ENCODE peak calls at places on chromosomes 7 and 10, in six cellular contexts. One of them, this sample, is unnamed. For H3K27me3 and H3K4me1, the result is how much of the 10 kb centered on the place peaks cover.

GRCh38 chr7:20831976-20832375 is 45.3 kb upstream of the SP8 start:
- DNase-seq in colonic mucosa: no peak
- DNase-seq in SK-N-SH: no peak
- DNase-seq in fibroblast of lung: no peak
- DNase-seq in PC-3: no peak
- DNase-seq in Karpas-422: no peak
- DNase-seq in this sample: no peak

GRCh38 chr10:11699546-11700097 is 42.6 kb upstream of the ECHDC3 start:
- DNase-seq in colonic mucosa: no peak
- DNase-seq in SK-N-SH: no peak
- DNase-seq in fibroblast of lung: no peak
- DNase-seq in PC-3: no peak
- DNase-seq in Karpas-422: no peak
- DNase-seq in this sample: no peak

GRCh38 chr7:106766551-106766950 is 98.5 kb upstream of the PIK3CG start:
- DNase-seq in colonic mucosa: no peak
- DNase-seq in SK-N-SH: no peak
- DNase-seq in fibroblast of lung: no peak
- DNase-seq in PC-3: no peak
- DNase-seq in Karpas-422: no peak
- DNase-seq in this sample: no peak

GRCh38 chr10:44911081-44911540 is at the start of gene TMEM72:
- DNase-seq in colonic mucosa: peak
- DNase-seq in SK-N-SH: peak
- DNase-seq in fibroblast of lung: no peak
- DNase-seq in PC-3: no peak
- DNase-seq in Karpas-422: no peak
- DNase-seq in this sample: no peak

GRCh38 chr7:521221-522070 is 1.8 kb upstream of the PDGFA start:
- DNase-seq in colonic mucosa: no peak
- DNase-seq in SK-N-SH: peak
- DNase-seq in fibroblast of lung: no peak
- DNase-seq in PC-3: peak
- DNase-seq in Karpas-422: peak
- DNase-seq in this sample: peak

GRCh38 chr10:82089327-82089726 is 214.3 kb downstream of the NRG3 start:
- DNase-seq in colonic mucosa: no peak
- DNase-seq in SK-N-SH: peak
- DNase-seq in fibroblast of lung: no peak
- DNase-seq in PC-3: no peak
- DNase-seq in Karpas-422: no peak
- DNase-seq in this sample: no peak

GRCh38 chr7:2760098-2760889 is 72.3 kb downstream of the AMZ1 start:
- DNase-seq in colonic mucosa: peak
- DNase-seq in SK-N-SH: peak
- DNase-seq in fibroblast of lung: peak
- DNase-seq in PC-3: peak
- DNase-seq in Karpas-422: peak
- DNase-seq in this sample: peak

GRCh38 chr10:17859492-17860156 is 50.5 kb downstream of the MRC1 start:
- DNase-seq in colonic mucosa: no peak
- DNase-seq in SK-N-SH: no peak
- DNase-seq in fibroblast of lung: no peak
- DNase-seq in PC-3: no peak
- DNase-seq in Karpas-422: no peak
- DNase-seq in this sample: no peak

DNA sequence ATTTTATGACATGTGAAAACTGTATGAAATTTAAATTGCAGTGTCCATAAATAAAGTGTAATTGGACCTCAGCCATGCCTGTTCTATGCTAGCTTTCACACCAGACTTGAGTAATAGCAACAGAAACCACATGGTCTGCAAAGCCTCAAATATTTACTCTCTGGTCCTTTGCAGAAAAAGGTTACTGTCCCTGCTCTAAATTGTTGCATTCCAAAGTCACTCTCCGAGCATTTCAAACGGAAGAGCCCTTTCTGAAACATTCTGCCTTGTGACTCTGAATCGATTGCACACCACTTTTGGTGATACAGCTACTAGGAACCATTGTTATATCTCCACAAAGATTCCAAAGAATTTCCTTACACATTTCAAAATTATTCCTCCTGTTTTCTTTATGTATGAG is 81.0 kb upstream of the STK17A start:
- DNase-seq in colonic mucosa: no peak
- DNase-seq in SK-N-SH: no peak
- DNase-seq in fibroblast of lung: peak
- DNase-seq in PC-3: no peak
- DNase-seq in Karpas-422: no peak
- DNase-seq in this sample: peak
- H3K27me3 ChIP-seq in colonic mucosa: under half
- H3K27me3 ChIP-seq in SK-N-SH: under half
- H3K27me3 ChIP-seq in fibroblast of lung: under half
- H3K27me3 ChIP-seq in PC-3: under half
- H3K27me3 ChIP-seq in Karpas-422: under half
- H3K27me3 ChIP-seq in this sample: under half

DNA sequence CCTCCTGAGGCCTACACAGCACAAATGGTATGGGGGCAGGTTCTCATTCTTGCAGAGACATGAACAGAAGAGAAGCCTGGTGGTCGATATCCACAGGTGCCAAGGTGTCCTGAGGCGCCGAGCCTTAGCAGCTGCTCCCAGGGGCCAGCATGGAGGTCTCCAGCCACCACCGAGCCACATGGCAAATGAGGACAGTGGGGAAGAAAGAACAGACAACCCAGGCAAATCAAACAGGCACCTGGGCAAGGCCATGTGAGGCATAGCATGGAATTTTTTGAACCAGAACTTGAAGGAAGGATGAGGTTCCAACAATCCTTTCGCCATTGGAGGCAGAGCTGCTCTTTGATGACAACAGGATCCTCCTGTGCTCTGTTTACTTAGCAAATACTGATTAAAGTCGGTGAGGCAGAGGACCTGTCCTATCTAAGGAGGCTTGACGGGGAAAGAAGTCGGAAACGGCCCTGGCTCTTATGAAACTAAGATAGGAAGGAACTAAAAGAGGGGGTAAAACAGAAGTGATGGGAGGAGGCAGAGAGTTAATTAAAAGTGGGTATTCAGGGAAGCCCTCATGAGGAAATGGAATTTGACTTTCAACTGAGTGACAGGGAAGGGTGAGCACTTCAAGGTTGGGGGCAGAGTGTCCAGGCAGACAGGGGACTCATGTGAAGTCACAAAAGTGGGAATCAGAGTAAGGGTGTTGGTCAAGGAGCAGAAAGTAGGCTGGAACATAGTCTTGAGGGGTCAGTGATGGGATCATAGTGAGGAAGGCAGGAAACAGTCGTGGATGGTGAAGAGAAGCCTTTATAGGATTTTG is 8.6 kb upstream of the CALML3 start:
- DNase-seq in colonic mucosa: no peak
- DNase-seq in SK-N-SH: no peak
- DNase-seq in fibroblast of lung: no peak
- DNase-seq in PC-3: no peak
- DNase-seq in Karpas-422: no peak
- DNase-seq in this sample: no peak
- H3K4me1 ChIP-seq in colonic mucosa: under half
- H3K4me1 ChIP-seq in SK-N-SH: under half
- H3K4me1 ChIP-seq in fibroblast of lung: under half
- H3K4me1 ChIP-seq in PC-3: under half
- H3K4me1 ChIP-seq in Karpas-422: under half
- H3K4me1 ChIP-seq in this sample: under half

GRCh38 chr7:17549406-17549805 is 251.0 kb downstream of the AHR start:
- DNase-seq in colonic mucosa: no peak
- DNase-seq in SK-N-SH: no peak
- DNase-seq in fibroblast of lung: no peak
- DNase-seq in PC-3: no peak
- DNase-seq in Karpas-422: no peak
- DNase-seq in this sample: no peak
- H3K9ac ChIP-seq in colonic mucosa: no peak
- H3K9ac ChIP-seq in SK-N-SH: no peak
- H3K9ac ChIP-seq in fibroblast of lung: no peak
- H3K9ac ChIP-seq in PC-3: no peak
- H3K9ac ChIP-seq in Karpas-422: no peak
- H3K9ac ChIP-seq in this sample: no peak

GRCh38 chr10:117216028-117216427 is 18.7 kb downstream of the KCNK18 start:
- DNase-seq in colonic mucosa: no peak
- DNase-seq in SK-N-SH: no peak
- DNase-seq in fibroblast of lung: no peak
- DNase-seq in PC-3: no peak
- DNase-seq in Karpas-422: no peak
- DNase-seq in this sample: no peak

GRCh38 chr10:117216611-117217195 is 19.4 kb downstream of the KCNK18 start:
- DNase-seq in colonic mucosa: peak
- DNase-seq in SK-N-SH: peak
- DNase-seq in fibroblast of lung: peak
- DNase-seq in PC-3: peak
- DNase-seq in Karpas-422: peak
- DNase-seq in this sample: peak

GRCh38 chr10:117214401-117214800 is 17.1 kb downstream of the KCNK18 start:
- DNase-seq in colonic mucosa: no peak
- DNase-seq in SK-N-SH: no peak
- DNase-seq in fibroblast of lung: no peak
- DNase-seq in PC-3: peak
- DNase-seq in Karpas-422: no peak
- DNase-seq in this sample: no peak

GRCh38 chr10:117215079-117215478 is 17.8 kb downstream of the KCNK18 start:
- DNase-seq in colonic mucosa: no peak
- DNase-seq in SK-N-SH: no peak
- DNase-seq in fibroblast of lung: no peak
- DNase-seq in PC-3: no peak
- DNase-seq in Karpas-422: no peak
- DNase-seq in this sample: no peak

GRCh38 chr10:117212176-117212575 is 14.9 kb downstream of the KCNK18 start:
- DNase-seq in colonic mucosa: no peak
- DNase-seq in SK-N-SH: no peak
- DNase-seq in fibroblast of lung: no peak
- DNase-seq in PC-3: no peak
- DNase-seq in Karpas-422: no peak
- DNase-seq in this sample: no peak
- H3K27me3 ChIP-seq in colonic mucosa: under half
- H3K27me3 ChIP-seq in SK-N-SH: under half
- H3K27me3 ChIP-seq in fibroblast of lung: under half
- H3K27me3 ChIP-seq in PC-3: under half
- H3K27me3 ChIP-seq in Karpas-422: under half
- H3K27me3 ChIP-seq in this sample: under half

GRCh38 chr7:155305251-155305904 is 7.7 kb downstream of the INSIG1 start:
- DNase-seq in colonic mucosa: no peak
- DNase-seq in SK-N-SH: no peak
- DNase-seq in fibroblast of lung: no peak
- DNase-seq in PC-3: no peak
- DNase-seq in Karpas-422: no peak
- DNase-seq in this sample: no peak
- H3K4me1 ChIP-seq in colonic mucosa: under half
- H3K4me1 ChIP-seq in SK-N-SH: under half
- H3K4me1 ChIP-seq in fibroblast of lung: under half
- H3K4me1 ChIP-seq in PC-3: under half
- H3K4me1 ChIP-seq in Karpas-422: under half
- H3K4me1 ChIP-seq in this sample: under half

GRCh38 chr7:50743893-50744292 is 38.8 kb downstream of the GRB10 start:
- DNase-seq in colonic mucosa: no peak
- DNase-seq in SK-N-SH: no peak
- DNase-seq in fibroblast of lung: no peak
- DNase-seq in PC-3: no peak
- DNase-seq in Karpas-422: no peak
- DNase-seq in this sample: no peak
- H3K9ac ChIP-seq in colonic mucosa: no peak
- H3K9ac ChIP-seq in SK-N-SH: no peak
- H3K9ac ChIP-seq in fibroblast of lung: no peak
- H3K9ac ChIP-seq in PC-3: no peak
- H3K9ac ChIP-seq in Karpas-422: no peak
- H3K9ac ChIP-seq in this sample: no peak

GRCh38 chr7:44325811-44326241 is 432 bp upstream of the CAMK2B start:
- DNase-seq in colonic mucosa: no peak
- DNase-seq in SK-N-SH: peak
- DNase-seq in fibroblast of lung: no peak
- DNase-seq in PC-3: no peak
- DNase-seq in Karpas-422: no peak
- DNase-seq in this sample: no peak
- H3K27me3 ChIP-seq in colonic mucosa: under half
- H3K27me3 ChIP-seq in SK-N-SH: under half
- H3K27me3 ChIP-seq in fibroblast of lung: under half
- H3K27me3 ChIP-seq in PC-3: under half
- H3K27me3 ChIP-seq in Karpas-422: under half
- H3K27me3 ChIP-seq in this sample: under half

DNA sequence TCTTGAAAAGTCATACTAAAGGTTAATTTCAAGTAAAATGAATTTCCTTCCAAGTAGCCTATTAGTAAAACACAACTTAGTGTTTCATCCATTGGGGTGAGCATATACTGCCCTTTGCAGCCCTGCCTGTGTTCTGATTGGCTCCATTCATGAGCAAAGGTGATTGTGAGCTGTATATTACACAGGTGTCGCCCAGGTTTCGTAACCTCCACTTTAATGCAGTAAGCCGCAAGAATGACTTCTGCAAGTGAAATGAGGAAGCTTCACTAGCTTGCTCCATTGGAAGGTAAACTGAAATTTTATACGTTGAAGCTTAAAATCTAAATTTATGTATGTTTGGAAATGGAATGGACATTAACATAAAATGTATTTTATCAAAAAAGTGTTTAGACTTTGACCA is 24.4 kb downstream of the MTURN start:
- DNase-seq in colonic mucosa: peak
- DNase-seq in SK-N-SH: no peak
- DNase-seq in fibroblast of lung: no peak
- DNase-seq in PC-3: no peak
- DNase-seq in Karpas-422: no peak
- DNase-seq in this sample: no peak
- H3K4me1 ChIP-seq in colonic mucosa: under half
- H3K4me1 ChIP-seq in SK-N-SH: under half
- H3K4me1 ChIP-seq in fibroblast of lung: under half
- H3K4me1 ChIP-seq in PC-3: under half
- H3K4me1 ChIP-seq in Karpas-422: half or more
- H3K4me1 ChIP-seq in this sample: under half

GRCh38 chr7:151103973-151104372 is 17.7 kb downstream of the AGAP3 start:
- DNase-seq in colonic mucosa: no peak
- DNase-seq in SK-N-SH: no peak
- DNase-seq in fibroblast of lung: no peak
- DNase-seq in PC-3: no peak
- DNase-seq in Karpas-422: no peak
- DNase-seq in this sample: no peak
- H3K9ac ChIP-seq in colonic mucosa: no peak
- H3K9ac ChIP-seq in SK-N-SH: no peak
- H3K9ac ChIP-seq in fibroblast of lung: no peak
- H3K9ac ChIP-seq in PC-3: no peak
- H3K9ac ChIP-seq in Karpas-422: no peak
- H3K9ac ChIP-seq in this sample: no peak

GRCh38 chr7:4017785-4018184 is 664.3 kb upstream of the FOXK1 start:
- DNase-seq in colonic mucosa: no peak
- DNase-seq in SK-N-SH: no peak
- DNase-seq in fibroblast of lung: no peak
- DNase-seq in PC-3: no peak
- DNase-seq in Karpas-422: no peak
- DNase-seq in this sample: no peak
- H3K27me3 ChIP-seq in colonic mucosa: under half
- H3K27me3 ChIP-seq in SK-N-SH: under half
- H3K27me3 ChIP-seq in fibroblast of lung: under half
- H3K27me3 ChIP-seq in PC-3: under half
- H3K27me3 ChIP-seq in Karpas-422: under half
- H3K27me3 ChIP-seq in this sample: under half